ENCODE peak calls at places on chromosomes 6 and 20, in five cellular contexts. S is PC-3, I is GM23248, A is SK-N-SH, Z is OCI-LY7. F is an unnamed sample.
A peak's percentile ranks its signal among the peaks of the same experiment; 100 is the strongest.

GRCh38 chr20:24102290-24102689 is 113.7 kb upstream of the GGTLC1 start:
- DNase-seq in S (peak; percentile 61), I (no peak), A (no peak), Z (peak; percentile 15), F (peak; percentile 73)

GRCh38 chr20:48393721-48394120 is 434.1 kb downstream of the PREX1 start:
- DNase-seq in S (no peak), I (no peak), A (no peak), Z (no peak), F (no peak)

GRCh38 chr6:1624071-1624847 is 14.5 kb downstream of the FOXC1 start:
- DNase-seq in S (no peak), I (no peak), A (no peak), Z (no peak), F (peak; percentile 65)

GRCh38 chr20:50802289-50802688 is 7.4 kb downstream of the BCAS4 start:
- DNase-seq in S (no peak), I (no peak), A (no peak), Z (no peak), F (no peak)

GRCh38 chr20:43925786-43926185 is 11.1 kb downstream of the TOX2 start:
- DNase-seq in S (peak; percentile 52), I (peak; percentile 63), A (peak; percentile 67), Z (no peak), F (no peak)

GRCh38 chr20:58748628-58749027 is 56.0 kb downstream of the NPEPL1 start:
- DNase-seq in S (no peak), I (no peak), A (no peak), Z (no peak), F (no peak)

GRCh38 chr6:37654727-37655500 is 42.8 kb downstream of the MDGA1 start:
- DNase-seq in S (no peak), I (no peak), A (no peak), Z (no peak), F (no peak)

GRCh38 chr6:75762063-75762462 is 13.0 kb downstream of the MYO6 start:
- DNase-seq in S (no peak), I (no peak), A (no peak), Z (no peak), F (no peak)

GRCh38 chr20:47706345-47706744 is 78.9 kb downstream of the SULF2 start:
- DNase-seq in S (no peak), I (no peak), A (no peak), Z (no peak), F (no peak)

GRCh38 chr20:36644032-36644712 is 1.8 kb downstream of the SLA2 start:
- DNase-seq in S (no peak), I (no peak), A (no peak), Z (peak; percentile 69), F (no peak)

GRCh38 chr6:46849361-46849690 is 56.1 kb downstream of the MEP1A start:
- DNase-seq in S (peak; percentile 71), I (no peak), A (no peak), Z (no peak), F (no peak)

GRCh38 chr6:154931741-154932424 is 63.2 kb upstream of the TIAM2 start:
- DNase-seq in S (peak; percentile 5), I (peak; percentile 75), A (no peak), Z (peak; percentile 31), F (peak; percentile 67)

GRCh38 chr6:4941782-4942672 is 61.8 kb downstream of the RPP40 start:
- DNase-seq in S (peak; percentile 95), I (peak; percentile 93), A (no peak), Z (no peak), F (no peak)

GRCh38 chr6:117783280-117783679 is 108.0 kb downstream of the NUS1 start:
- DNase-seq in S (no peak), I (no peak), A (no peak), Z (no peak), F (no peak)

GRCh38 chr6:134002821-134003220 is 49.6 kb downstream of the SLC2A12 start:
- DNase-seq in S (no peak), I (no peak), A (no peak), Z (no peak), F (no peak)

GRCh38 chr6:82507112-82507511 is 143.5 kb downstream of the TPBG start:
- DNase-seq in S (peak; percentile 8), I (no peak), A (no peak), Z (no peak), F (no peak)

GRCh38 chr20:47489448-47489872 is 12.2 kb upstream of the NCOA3 start:
- DNase-seq in S (no peak), I (no peak), A (no peak), Z (peak; percentile 81), F (no peak)

GRCh38 chr6:105810105-105810921 is 275.8 kb upstream of the PRDM1 start:
- DNase-seq in S (peak; percentile 90), I (peak; percentile 93), A (no peak), Z (no peak), F (peak; percentile 11)

GRCh38 chr6:47983491-47983890 is 127.5 kb downstream of the PTCHD4 start:
- DNase-seq in S (no peak), I (no peak), A (no peak), Z (no peak), F (no peak)

GRCh38 chr20:14497004-14497403 is 159.6 kb upstream of the FLRT3 start:
- DNase-seq in S (peak; percentile 22), I (no peak), A (no peak), Z (no peak), F (no peak)

GRCh38 chr6:96909826-96910225 is 12.1 kb upstream of the NDUFAF4 start:
- DNase-seq in S (no peak), I (no peak), A (no peak), Z (no peak), F (no peak)

GRCh38 chr6:138970856-138971425 is 17.1 kb downstream of the REPS1 start:
- DNase-seq in S (peak; percentile 81), I (peak; percentile 97), A (no peak), Z (no peak), F (no peak)

GRCh38 chr6:83430606-83431544 is at the start of gene ME1:
- DNase-seq in S (peak; percentile 88), I (peak; percentile 84), A (peak; percentile 90), Z (no peak), F (peak; percentile 79)

GRCh38 chr6:69816017-69816416 is 19.2 kb upstream of the LMBRD1 start:
- DNase-seq in S (no peak), I (no peak), A (no peak), Z (no peak), F (no peak)

GRCh38 chr6:5674723-5675122 is 332.0 kb downstream of the NRN1 start:
- DNase-seq in S (no peak), I (no peak), A (no peak), Z (no peak), F (no peak)

GRCh38 chr6:159493888-159494632 is 199.0 kb downstream of the SOD2 start:
- DNase-seq in S (no peak), I (peak; percentile 18), A (no peak), Z (no peak), F (no peak)

GRCh38 chr20:6185268-6185667 is 62.4 kb upstream of the FERMT1 start:
- DNase-seq in S (peak; percentile 15), I (no peak), A (no peak), Z (no peak), F (peak; percentile 38)

GRCh38 chr6:134105903-134106302 is 53.5 kb upstream of the SLC2A12 start:
- DNase-seq in S (no peak), I (no peak), A (no peak), Z (no peak), F (no peak)

GRCh38 chr6:41743406-41744235 is 3.6 kb downstream of the PGC start:
- DNase-seq in S (no peak), I (no peak), A (no peak), Z (no peak), F (no peak)

GRCh38 chr20:51934301-51935002 is 132.1 kb upstream of the SALL4 start:
- DNase-seq in S (peak; percentile 82), I (peak; percentile 6), A (no peak), Z (no peak), F (no peak)
- H3K4me2 ChIP-seq in S (peak overlapping the region; percentile 78), I (no peak overlapping the region), A (no peak overlapping the region), Z (no peak overlapping the region), F (no peak overlapping the region)

DNA sequence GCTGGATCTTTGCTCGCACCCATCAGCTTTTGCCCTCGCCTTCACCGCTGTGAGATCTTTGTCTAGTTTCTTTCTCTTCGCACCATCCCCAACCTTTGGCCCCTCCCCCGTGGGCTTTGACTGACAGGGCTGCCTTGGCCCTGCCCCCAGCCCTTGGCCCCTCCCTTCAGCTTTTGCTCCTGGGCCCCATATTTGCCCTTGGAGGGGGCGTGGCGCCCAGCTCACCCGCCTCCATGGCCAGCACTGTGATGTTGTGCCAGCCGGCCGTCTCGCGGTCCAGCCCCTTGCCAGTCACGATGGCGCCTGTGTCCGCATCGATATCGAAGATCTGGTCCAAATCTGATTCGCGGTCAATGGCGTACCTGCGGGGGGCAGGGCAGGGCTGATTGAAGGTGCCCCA is 81.1 kb downstream of the CD40 start:
- DNase-seq in S (no peak), I (no peak), A (no peak), Z (no peak), F (peak; percentile 95)
- H3K9me2 ChIP-seq in S (no peaks in the 10 kb centered on the region), I (no peaks in the 10 kb centered on the region), A (no peaks in the 10 kb centered on the region), Z (no peaks in the 10 kb centered on the region), F (no peaks in the 10 kb centered on the region)

DNA sequence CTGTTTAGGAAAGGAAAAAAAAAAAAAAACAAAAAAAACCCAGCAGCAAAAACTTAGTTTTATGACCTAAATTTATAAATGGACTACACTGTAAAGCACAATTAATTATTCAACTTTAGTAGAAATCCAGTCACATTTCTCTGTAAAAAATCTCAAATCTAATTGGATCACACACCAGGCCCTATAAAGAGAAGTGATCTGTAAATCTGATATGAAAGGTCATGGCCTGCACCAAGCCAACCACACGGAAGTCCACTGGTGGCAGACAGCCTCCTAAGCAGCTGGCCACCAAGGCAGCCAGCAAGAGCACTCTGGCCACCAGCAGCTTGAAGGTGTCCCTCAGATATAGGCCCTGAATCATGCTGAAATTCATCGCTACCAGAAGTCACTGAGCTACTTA is 131.6 kb downstream of the HFE start:
- DNase-seq in S (no peak), I (no peak), A (no peak), Z (peak; percentile 58), F (no peak)
- H3K4me2 ChIP-seq in S (peak overlapping the region; percentile 94), I (no peak overlapping the region), A (no peak overlapping the region), Z (peak overlapping the region; percentile 95), F (no peak overlapping the region)

GRCh38 chr6:157468574-157468973 is 87.6 kb downstream of the ZDHHC14 start:
- DNase-seq in S (no peak), I (no peak), A (no peak), Z (no peak), F (no peak)

GRCh38 chr6:157471895-157472686 is 91.1 kb downstream of the ZDHHC14 start:
- DNase-seq in S (no peak), I (no peak), A (no peak), Z (no peak), F (no peak)

GRCh38 chr6:157468054-157468453 is 87.1 kb downstream of the ZDHHC14 start:
- DNase-seq in S (no peak), I (no peak), A (no peak), Z (no peak), F (no peak)

GRCh38 chr6:157469378-157469777 is 88.4 kb downstream of the ZDHHC14 start:
- DNase-seq in S (peak; percentile 60), I (peak; percentile 15), A (no peak), Z (no peak), F (no peak)

DNA sequence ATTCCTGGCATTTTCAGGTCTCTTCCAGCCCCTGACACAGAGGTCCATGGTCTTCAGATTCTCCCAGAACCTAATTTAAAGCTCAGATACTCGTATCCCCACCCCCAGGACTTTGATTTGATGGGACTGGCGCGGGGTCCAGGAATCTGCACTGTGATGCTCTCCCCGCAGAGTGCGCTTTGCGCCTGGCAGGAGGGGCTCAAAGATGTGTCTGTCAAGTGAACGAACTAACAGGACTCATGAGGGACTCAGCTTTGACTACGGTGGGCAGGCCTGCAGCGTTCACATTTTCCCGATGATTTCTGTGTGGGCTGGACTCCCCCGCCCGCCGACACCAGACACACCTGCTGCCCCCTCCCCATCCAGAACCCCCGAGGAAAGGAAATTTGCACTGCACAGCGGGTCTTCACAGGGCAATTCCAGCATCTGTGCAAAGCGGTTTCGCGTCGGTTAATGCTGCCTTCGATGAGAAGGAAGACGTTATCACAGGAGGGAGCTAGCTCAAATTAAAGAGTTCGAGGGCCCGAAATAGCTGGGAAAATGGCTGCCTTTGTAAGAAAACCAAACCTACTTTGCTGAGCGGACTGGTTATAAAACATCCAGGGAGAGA is 90.2 kb downstream of the ZDHHC14 start:
- DNase-seq in S (no peak), I (no peak), A (no peak), Z (no peak), F (no peak)
- H3K9me2 ChIP-seq in S (no peaks in the 10 kb centered on the region), I (no peaks in the 10 kb centered on the region), A (peaks cover 4% of the 10 kb centered on the region), Z (no peaks in the 10 kb centered on the region), F (no peaks in the 10 kb centered on the region)